ENCODE peak calls at places on chromosomes 7 and 10, in seven cellular contexts. Q is NCI-H345; A is sciatic nerve; R is HEK293T; L is AG10803; T is progenitor cell of endocrine pancreas; Y is activated CD4-positive, alpha-beta T cell treated with anti-CD3 and anti-CD28 coated beads, Interleukin-2, amount 50 U/mL, for 48 hours. X is an unnamed sample.

GRCh38 chr7:8582723-8583122 is 149.3 kb downstream of the NXPH1 start:
- DNase-seq in Q (no peak), R (no peak), Y (no peak), A (no peak), T (no peak), L (no peak), X (no peak)

GRCh38 chr10:16116404-16117304 is 256.3 kb upstream of the MINDY3 start:
- DNase-seq in A (no peak), Y (peak), R (peak), L (peak), Q (peak), T (no peak), X (no peak)

GRCh38 chr10:131003455-131003854 is 308.1 kb downstream of the TCERG1L start:
- DNase-seq in Y (no peak), A (no peak), L (no peak), R (no peak), T (no peak), Q (peak), X (no peak)

GRCh38 chr10:72702868-72703581 is 11.1 kb downstream of the MCU start:
- DNase-seq in Q (no peak), T (no peak), R (no peak), A (no peak), Y (no peak), L (peak), X (no peak)

GRCh38 chr7:123809471-123809870 is 35.5 kb upstream of the HYAL4 start:
- DNase-seq in A (no peak), Y (no peak), Q (no peak), L (no peak), R (no peak), T (no peak), X (no peak)

GRCh38 chr10:93818086-93818485 is 60.4 kb downstream of the LGI1 start:
- DNase-seq in A (no peak), T (no peak), R (no peak), Q (no peak), L (no peak), Y (no peak), X (no peak)

GRCh38 chr7:1428941-1429444 is 30.3 kb downstream of the MICALL2 start:
- DNase-seq in Q (no peak), L (no peak), T (no peak), R (no peak), A (no peak), Y (no peak), X (no peak)

GRCh38 chr10:129934196-129934925 is 29.7 kb downstream of the EBF3 start:
- DNase-seq in Q (no peak), R (no peak), L (no peak), Y (no peak), A (peak), T (no peak), X (no peak)

GRCh38 chr10:19745672-19746071 is 70.6 kb upstream of the PLXDC2 start:
- DNase-seq in L (peak), Y (no peak), T (no peak), A (no peak), Q (no peak), R (no peak), X (no peak)

GRCh38 chr10:75400769-75401568 is 595 bp downstream of the ZNF503 start:
- DNase-seq in Q (peak), Y (no peak), R (no peak), T (peak), L (peak), A (peak), X (peak)

GRCh38 chr7:116122972-116123595 is 87.3 kb upstream of the TES start:
- DNase-seq in R (peak), A (no peak), L (peak), T (no peak), Y (no peak), Q (peak), X (no peak)

GRCh38 chr10:61732635-61733278 is 70.0 kb downstream of the CABCOCO1 start:
- DNase-seq in R (no peak), T (no peak), Q (no peak), A (no peak), L (no peak), Y (no peak), X (no peak)

GRCh38 chr10:13219685-13220670 is 14.2 kb downstream of the UCMA start:
- DNase-seq in Q (no peak), R (peak), L (peak), T (no peak), Y (no peak), A (no peak), X (no peak)

GRCh38 chr7:46301677-46302076 is 380.6 kb upstream of the IGFBP3 start:
- DNase-seq in R (no peak), Y (no peak), L (peak), T (no peak), A (no peak), Q (no peak), X (no peak)

GRCh38 chr7:136009488-136010079 is 32.4 kb upstream of the MTPN start:
- DNase-seq in A (no peak), Q (peak), T (no peak), R (peak), Y (no peak), L (peak), X (peak)

GRCh38 chr7:100503350-100503735 is 19.6 kb downstream of the NYAP1 start:
- DNase-seq in T (no peak), A (no peak), Y (no peak), R (no peak), L (peak), Q (no peak), X (no peak)

X was measured in neuronal stem cell.